ENCODE peak calls at places on chromosomes 3 and 15, in four cellular contexts. E, R, B and V are unnamed samples.

GRCh38 chr15:31255732-31256384 is 70.8 kb upstream of the KLF13 start:
- DNase-seq in R (no peak), E (no peak), B (no peak), V (no peak)

GRCh38 chr3:29409409-29409808 is 128.5 kb downstream of the RBMS3 start:
- DNase-seq in B (no peak), R (no peak), E (no peak), V (no peak)

GRCh38 chr3:27900316-27900715 is 178.2 kb upstream of the EOMES start:
- DNase-seq in E (no peak), R (no peak), B (no peak), V (no peak)

GRCh38 chr3:172040078-172040975 is 949 bp downstream of the FNDC3B start:
- DNase-seq in R (no peak), E (peak; percentile 72), B (no peak), V (peak; percentile 67)

GRCh38 chr3:193040836-193041672 is 123.4 kb upstream of the MB21D2 start:
- DNase-seq in B (peak; percentile 5), R (no peak), E (peak; percentile 24), V (no peak)

GRCh38 chr3:179565496-179565895 is 2.8 kb downstream of the ACTL6A start:
- DNase-seq in E (no peak), B (peak; percentile 28), R (no peak), V (no peak)

GRCh38 chr3:134941820-134942219 is 146.8 kb downstream of the EPHB1 start:
- DNase-seq in R (no peak), B (no peak), E (no peak), V (no peak)

GRCh38 chr15:70672081-70672480 is 91.3 kb downstream of the UACA start:
- DNase-seq in E (no peak), B (peak; percentile 51), R (no peak), V (no peak)

GRCh38 chr3:53519047-53519717 is 24.8 kb downstream of the CACNA1D start:
- DNase-seq in B (no peak), R (no peak), E (no peak), V (no peak)

GRCh38 chr3:37041546-37042195 is 48.4 kb downstream of the MLH1 start:
- DNase-seq in R (no peak), B (no peak), E (no peak), V (no peak)

GRCh38 chr3:78734048-78734637 is 1033.7 kb downstream of the ROBO1 start:
- DNase-seq in B (no peak), E (no peak), R (no peak), V (peak; percentile 20)

GRCh38 chr3:87145553-87145952 is 81.6 kb upstream of the CHMP2B start:
- DNase-seq in B (no peak), E (peak; percentile 14), R (peak; percentile 43), V (no peak)

GRCh38 chr15:68385671-68386586 is 46.0 kb downstream of the ITGA11 start:
- DNase-seq in E (no peak), R (no peak), B (no peak), V (no peak)

GRCh38 chr15:35750051-35750450 is 204.1 kb upstream of the DPH6 start:
- DNase-seq in E (no peak), R (no peak), B (no peak), V (no peak)

GRCh38 chr3:124217542-124217941 is 225.6 kb upstream of the ROPN1 start:
- DNase-seq in E (peak; percentile 76), B (no peak), R (no peak), V (peak; percentile 60)

GRCh38 chr15:70234256-70234965 is 136.7 kb upstream of the TLE3 start:
- DNase-seq in B (no peak), R (no peak), E (no peak), V (no peak)

GRCh38 chr3:160448845-160449659 is 534 bp downstream of the TRIM59 start:
- DNase-seq in R (no peak), B (no peak), E (no peak), V (no peak)

GRCh38 chr15:87877114-87877810 is 379.3 kb downstream of the NTRK3 start:
- DNase-seq in E (no peak), R (no peak), B (no peak), V (no peak)

GRCh38 chr15:55499158-55499557 is 8.9 kb downstream of the DNAAF4 start:
- DNase-seq in E (no peak), R (no peak), B (no peak), V (no peak)

GRCh38 chr3:38343797-38344594 is 2.6 kb upstream of the XYLB start:
- DNase-seq in R (no peak), E (no peak), B (no peak), V (no peak)

GRCh38 chr3:141876381-141876890 is at the start of gene ATP1B3:
- DNase-seq in B (peak; percentile 39), E (peak; percentile 60), R (peak; percentile 25), V (peak; percentile 82)

GRCh38 chr15:49675051-49675450 is 54.2 kb downstream of the DTWD1 start:
- DNase-seq in R (no peak), B (no peak), E (peak; percentile 9), V (no peak)

GRCh38 chr3:42745776-42746454 is 27.1 kb downstream of the CCDC13 start:
- DNase-seq in E (no peak), B (no peak), R (no peak), V (no peak)

GRCh38 chr15:34318277-34319079 is 19.1 kb downstream of the SLC12A6 start:
- DNase-seq in B (no peak), E (peak; percentile 78), R (no peak), V (peak; percentile 53)

GRCh38 chr3:42501681-42502428 is 588 bp upstream of the VIPR1 start:
- DNase-seq in R (no peak), B (no peak), E (peak; percentile 22), V (no peak)

GRCh38 chr15:22908830-22909229 is 70.4 kb downstream of the NIPA2 start:
- DNase-seq in B (no peak), R (no peak), E (no peak), V (no peak)

GRCh38 chr15:66359740-66360139 is 3.3 kb upstream of the TIPIN start:
- DNase-seq in R (no peak), B (peak; percentile 24), E (peak; percentile 70), V (no peak)
- TF ChIP-seq SUZ12 in R (no peak), B (no peak), E (no peak), V (no peak)

GRCh38 chr15:29352402-29352801 is 82.8 kb upstream of the NSMCE3 start:
- DNase-seq in E (no peak), B (no peak), R (no peak), V (no peak)
- TF ChIP-seq SP1 in E (no peak), B (no peak), R (no peak), V (no peak)

GRCh38 chr15:65535192-65535591 is 4.9 kb downstream of the HACD3 start:
- DNase-seq in E (no peak), R (no peak), B (no peak), V (no peak)

GRCh38 chr15:65529754-65530317 is 427 bp upstream of the HACD3 start:
- DNase-seq in E (no peak), B (no peak), R (no peak), V (no peak)

GRCh38 chr15:65530318-65531111 is at the start of gene HACD3:
- DNase-seq in B (peak; percentile 21), E (peak; percentile 73), R (peak; percentile 44), V (peak; percentile 97)

GRCh38 chr15:65533057-65533752 is 2.9 kb downstream of the HACD3 start:
- DNase-seq in E (no peak), R (no peak), B (no peak), V (no peak)

DNA sequence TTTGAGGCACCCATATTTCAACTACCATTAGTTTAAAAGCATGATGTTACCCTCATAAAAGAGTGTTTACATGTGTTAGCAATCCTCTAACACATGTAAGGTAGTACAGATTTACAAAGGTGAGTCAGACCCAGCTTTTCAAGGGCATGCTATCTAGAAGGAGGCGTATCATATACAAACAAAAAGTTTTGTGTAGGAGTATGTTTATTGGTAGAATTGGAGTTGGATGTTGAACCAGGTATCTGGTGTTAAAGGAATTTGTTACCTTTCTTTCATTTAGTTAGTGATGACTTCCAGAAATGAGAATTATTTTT is 2.4 kb downstream of the HACD3 start:
- DNase-seq in B (no peak), R (no peak), E (peak; percentile 79), V (no peak)
- TF ChIP-seq SUZ12 in B (no peak), R (no peak), E (no peak), V (no peak)

GRCh38 chr3:59320080-59320479 is 270.3 kb upstream of the CFAP20DC start:
- DNase-seq in E (peak; percentile 66), R (no peak), B (no peak), V (no peak)
- TF ChIP-seq SP1 in E (no peak), R (no peak), B (no peak), V (no peak)

DNA sequence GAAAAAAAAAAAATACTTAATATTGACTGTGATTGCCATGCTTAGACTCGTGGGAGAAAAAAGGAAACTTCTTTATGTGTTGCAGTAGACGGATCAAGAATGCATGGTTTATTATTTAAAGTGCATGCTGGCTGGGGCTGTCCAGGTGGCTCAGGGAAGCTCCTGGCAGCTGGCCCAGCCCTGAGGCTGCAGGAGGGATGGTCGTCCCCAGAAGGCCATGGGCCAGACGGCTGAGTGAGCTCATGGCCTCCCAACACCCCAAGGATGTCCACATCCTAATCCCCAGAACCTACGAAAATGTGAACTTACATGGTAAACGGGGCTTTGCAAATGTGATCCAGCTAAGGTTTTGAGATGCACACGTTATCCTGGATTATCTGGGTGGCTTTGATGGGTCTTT is 29.9 kb downstream of the ADAMTS17 start:
- DNase-seq in R (no peak), B (no peak), E (no peak), V (no peak)
- TF ChIP-seq SUZ12 in R (no peak), B (no peak), E (no peak), V (no peak)

GRCh38 chr3:99962703-99963102 is 145.0 kb downstream of the CMSS1 start:
- DNase-seq in R (no peak), E (no peak), B (no peak), V (no peak)

GRCh38 chr3:99967796-99968195 is 146.5 kb downstream of the FILIP1L start:
- DNase-seq in R (no peak), B (no peak), E (no peak), V (no peak)

GRCh38 chr3:99965681-99966408 is 148.2 kb downstream of the CMSS1 start:
- DNase-seq in E (no peak), B (no peak), R (no peak), V (no peak)

GRCh38 chr3:99966657-99967420 is 147.5 kb downstream of the FILIP1L start:
- DNase-seq in R (no peak), E (no peak), B (no peak), V (no peak)

DNA sequence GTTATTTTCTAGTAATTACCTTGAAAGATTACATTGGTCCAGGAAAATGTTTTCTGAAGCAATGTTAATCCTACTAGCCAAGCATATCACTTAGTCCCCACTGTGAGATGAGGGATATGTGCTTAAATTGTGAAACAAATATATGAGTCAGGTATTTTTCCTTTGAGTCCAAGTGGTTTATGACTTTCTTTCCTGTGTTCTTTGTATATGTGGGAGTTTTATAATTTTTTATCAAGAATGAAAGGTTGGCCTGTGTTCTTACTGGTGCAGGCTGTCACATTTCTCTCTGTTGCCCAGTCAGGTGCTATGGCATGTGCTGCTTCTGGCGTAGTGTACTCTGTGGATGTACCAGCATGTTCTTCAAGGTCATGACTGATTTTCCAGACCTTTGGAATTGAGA is 147.4 kb downstream of the CMSS1 start:
- DNase-seq in R (no peak), E (no peak), B (no peak), V (no peak)
- TF ChIP-seq SP1 in R (no peak), E (no peak), B (no peak), V (no peak)